ENCODE peak calls at places on chromosome 21, in nine cellular contexts. Y is NCI-H1436; Z is RWPE1; R is esophagus squamous epithelium; B is sciatic nerve; D is stimulated activated CD4-positive, alpha-beta T cell treated with anti-CD3 and anti-CD28 coated beads, Interleukin-2, amount 100 ng/mL, for 48 hours; M is AG20443; N is activated CD4-positive, CD25-positive, alpha-beta regulatory T cell; H is mesenchymal stem cell. X is an unnamed sample.

GRCh38 chr21:33039542-33039941 is 13.8 kb downstream of the OLIG2 start:
- DNase-seq in Y (no peak), Z (no peak), R (no peak), B (no peak), D (no peak), M (no peak), N (no peak), H (no peak), X (no peak)

GRCh38 chr21:46597896-46598343 is 7.0 kb downstream of the S100B start:
- DNase-seq in Y (no peak), Z (no peak), R (no peak), B (peak; percentile 77), D (no peak), M (no peak), N (no peak), H (no peak), X (no peak)

GRCh38 chr21:15966651-15967050 is 236.9 kb downstream of the USP25 start:
- DNase-seq in Y (no peak), Z (no peak), R (no peak), B (no peak), D (no peak), M (no peak), N (no peak), H (no peak), X (no peak)

GRCh38 chr21:46205766-46206162 is 21.5 kb upstream of the SPATC1L start:
- DNase-seq in Y (peak; percentile 72), Z (no peak), R (no peak), B (no peak), D (no peak), M (no peak), N (no peak), H (no peak), X (no peak)

GRCh38 chr21:45327458-45328197 is 39.9 kb upstream of the POFUT2 start:
- DNase-seq in Y (no peak), Z (no peak), R (no peak), B (peak; percentile 58), D (no peak), M (no peak), N (no peak), H (no peak), X (no peak)

GRCh38 chr21:41655259-41655658 is 111.6 kb downstream of the RIPK4 start:
- DNase-seq in Y (no peak), Z (no peak), R (no peak), B (no peak), D (no peak), M (no peak), N (no peak), H (no peak), X (no peak)

GRCh38 chr21:16519656-16520055 is 789.9 kb downstream of the USP25 start:
- DNase-seq in Y (no peak), Z (no peak), R (no peak), B (no peak), D (no peak), M (no peak), N (no peak), H (no peak), X (no peak)

GRCh38 chr21:30580132-30580531 is 10.1 kb downstream of the KRTAP22-2 start:
- DNase-seq in Y (no peak), Z (no peak), R (no peak), B (no peak), D (no peak), M (no peak), N (no peak), H (no peak), X (no peak)

GRCh38 chr21:39037807-39038405 is 145.3 kb downstream of the PSMG1 start:
- DNase-seq in Y (no peak), Z (no peak), R (no peak), B (no peak), D (peak; percentile 4), M (no peak), N (no peak), H (peak; percentile 24), X (no peak)

GRCh38 chr21:31132574-31133242 is 94.4 kb upstream of the KRTAP19-8 start:
- DNase-seq in Y (no peak), Z (no peak), R (no peak), B (no peak), D (peak; percentile 48), M (peak; percentile 27), N (peak; percentile 43), H (peak; percentile 29), X (no peak)

GRCh38 chr21:44995257-44995941 is 55.6 kb downstream of the SLX9 start:
- DNase-seq in Y (no peak), Z (no peak), R (no peak), B (no peak), D (no peak), M (no peak), N (no peak), H (no peak), X (no peak)

GRCh38 chr21:33059319-33059894 is 10.5 kb upstream of the OLIG1 start:
- DNase-seq in Y (no peak), Z (no peak), R (no peak), B (no peak), D (no peak), M (no peak), N (no peak), H (no peak), X (no peak)

GRCh38 chr21:44487831-44488230 is 32.5 kb downstream of the LRRC3 start:
- DNase-seq in Y (no peak), Z (no peak), R (no peak), B (no peak), D (peak; percentile 67), M (no peak), N (no peak), H (peak; percentile 11), X (no peak)

GRCh38 chr21:38847556-38847955 is 41.8 kb downstream of the ETS2 start:
- DNase-seq in Y (no peak), Z (peak; percentile 28), R (no peak), B (no peak), D (no peak), M (no peak), N (no peak), H (no peak), X (no peak)

GRCh38 chr21:36249576-36250422 is 70.2 kb upstream of the MORC3 start:
- DNase-seq in Y (no peak), Z (no peak), R (no peak), B (no peak), D (no peak), M (no peak), N (no peak), H (no peak), X (no peak)

GRCh38 chr21:34926784-34927548 is 122.1 kb downstream of the RUNX1 start:
- DNase-seq in Y (no peak), Z (no peak), R (no peak), B (no peak), D (no peak), M (peak; percentile 53), N (no peak), H (peak; percentile 73), X (peak; percentile 78)

GRCh38 chr21:31449912-31450535 is 106.0 kb upstream of the TIAM1 start:
- DNase-seq in Y (no peak), Z (no peak), R (no peak), B (no peak), D (no peak), M (no peak), N (no peak), H (no peak), X (no peak)

GRCh38 chr21:42171091-42172053 is 47.6 kb upstream of the ABCG1 start:
- DNase-seq in Y (no peak), Z (peak; percentile 86), R (no peak), B (no peak), D (no peak), M (no peak), N (no peak), H (no peak), X (peak; percentile 86)